ENCODE peak calls at places on chromosomes 2 and 18, in five cellular contexts. One of them, this sample, is unnamed.

GRCh38 chr18:27564066-27564465 is 379.0 kb upstream of the CHST9 start:
- ATAC-seq in IMR-90: no peak
- ATAC-seq in GM12878: no peak
- ATAC-seq in body of pancreas: no peak
- ATAC-seq in heart left ventricle: peak
- ATAC-seq in this sample: no peak

GRCh38 chr2:176105727-176106635 is 1.1 kb upstream of the HOXD11 start:
- ATAC-seq in IMR-90: no peak
- ATAC-seq in GM12878: no peak
- ATAC-seq in body of pancreas: no peak
- ATAC-seq in heart left ventricle: no peak
- ATAC-seq in this sample: no peak

GRCh38 chr18:32488078-32488477 is 17.4 kb upstream of the GAREM1 start:
- ATAC-seq in IMR-90: no peak
- ATAC-seq in GM12878: no peak
- ATAC-seq in body of pancreas: no peak
- ATAC-seq in heart left ventricle: no peak
- ATAC-seq in this sample: no peak

GRCh38 chr18:76932026-76932819 is 109.9 kb downstream of the ZNF236 start:
- ATAC-seq in IMR-90: peak
- ATAC-seq in GM12878: no peak
- ATAC-seq in body of pancreas: no peak
- ATAC-seq in heart left ventricle: peak
- ATAC-seq in this sample: no peak

GRCh38 chr18:3139406-3139805 is 80.4 kb downstream of the MYOM1 start:
- ATAC-seq in IMR-90: no peak
- ATAC-seq in GM12878: no peak
- ATAC-seq in body of pancreas: no peak
- ATAC-seq in heart left ventricle: peak
- ATAC-seq in this sample: no peak

GRCh38 chr2:177665948-177666347 is 273.4 kb downstream of the AGPS start:
- ATAC-seq in IMR-90: no peak
- ATAC-seq in GM12878: no peak
- ATAC-seq in body of pancreas: no peak
- ATAC-seq in heart left ventricle: no peak
- ATAC-seq in this sample: no peak

GRCh38 chr2:239298126-239298804 is 102.6 kb downstream of the HDAC4 start:
- ATAC-seq in IMR-90: no peak
- ATAC-seq in GM12878: peak
- ATAC-seq in body of pancreas: no peak
- ATAC-seq in heart left ventricle: no peak
- ATAC-seq in this sample: peak

GRCh38 chr2:181052523-181052891 is 72.1 kb downstream of the UBE2E3 start:
- ATAC-seq in IMR-90: no peak
- ATAC-seq in GM12878: peak
- ATAC-seq in body of pancreas: no peak
- ATAC-seq in heart left ventricle: no peak
- ATAC-seq in this sample: no peak

GRCh38 chr2:237724811-237725478 is 73.6 kb upstream of the RBM44 start:
- ATAC-seq in IMR-90: no peak
- ATAC-seq in GM12878: no peak
- ATAC-seq in body of pancreas: peak
- ATAC-seq in heart left ventricle: no peak
- ATAC-seq in this sample: no peak

GRCh38 chr18:70384181-70384790 is 95.4 kb downstream of the SOCS6 start:
- ATAC-seq in IMR-90: peak
- ATAC-seq in GM12878: no peak
- ATAC-seq in body of pancreas: no peak
- ATAC-seq in heart left ventricle: no peak
- ATAC-seq in this sample: no peak

GRCh38 chr18:59629894-59630293 is 67.3 kb downstream of the CCBE1 start:
- ATAC-seq in IMR-90: no peak
- ATAC-seq in GM12878: no peak
- ATAC-seq in body of pancreas: peak
- ATAC-seq in heart left ventricle: peak
- ATAC-seq in this sample: no peak

GRCh38 chr2:202574541-202574940 is 60.2 kb upstream of the FAM117B start:
- ATAC-seq in IMR-90: no peak
- ATAC-seq in GM12878: no peak
- ATAC-seq in body of pancreas: no peak
- ATAC-seq in heart left ventricle: no peak
- ATAC-seq in this sample: no peak

GRCh38 chr2:68317971-68318685 is 1.6 kb downstream of the CNRIP1 start:
- ATAC-seq in IMR-90: no peak
- ATAC-seq in GM12878: no peak
- ATAC-seq in body of pancreas: no peak
- ATAC-seq in heart left ventricle: peak
- ATAC-seq in this sample: peak

GRCh38 chr18:22434973-22435608 is 17.4 kb upstream of the CTAGE1 start:
- ATAC-seq in IMR-90: peak
- ATAC-seq in GM12878: no peak
- ATAC-seq in body of pancreas: no peak
- ATAC-seq in heart left ventricle: no peak
- ATAC-seq in this sample: no peak

GRCh38 chr2:174789001-174789400 is 24.7 kb upstream of the CHRNA1 start:
- ATAC-seq in IMR-90: no peak
- ATAC-seq in GM12878: no peak
- ATAC-seq in body of pancreas: no peak
- ATAC-seq in heart left ventricle: no peak
- ATAC-seq in this sample: no peak

GRCh38 chr2:161981679-161982300 is 92.2 kb downstream of the DPP4 start:
- ATAC-seq in IMR-90: no peak
- ATAC-seq in GM12878: no peak
- ATAC-seq in body of pancreas: no peak
- ATAC-seq in heart left ventricle: no peak
- ATAC-seq in this sample: no peak

GRCh38 chr2:218988164-218988563 is 3.2 kb upstream of the FEV start:
- ATAC-seq in IMR-90: no peak
- ATAC-seq in GM12878: no peak
- ATAC-seq in body of pancreas: no peak
- ATAC-seq in heart left ventricle: no peak
- ATAC-seq in this sample: no peak

GRCh38 chr18:78645216-78645615 is 334.4 kb upstream of the SALL3 start:
- ATAC-seq in IMR-90: no peak
- ATAC-seq in GM12878: no peak
- ATAC-seq in body of pancreas: no peak
- ATAC-seq in heart left ventricle: no peak
- ATAC-seq in this sample: no peak

GRCh38 chr2:9735335-9735734 is 104.5 kb upstream of the YWHAQ start:
- ATAC-seq in IMR-90: no peak
- ATAC-seq in GM12878: no peak
- ATAC-seq in body of pancreas: no peak
- ATAC-seq in heart left ventricle: no peak
- ATAC-seq in this sample: no peak

GRCh38 chr2:179915395-179915992 is 54.1 kb upstream of the ZNF385B start:
- ATAC-seq in IMR-90: no peak
- ATAC-seq in GM12878: no peak
- ATAC-seq in body of pancreas: no peak
- ATAC-seq in heart left ventricle: no peak
- ATAC-seq in this sample: no peak

GRCh38 chr2:31331156-31331555 is 83.4 kb downstream of the XDH start:
- ATAC-seq in IMR-90: no peak
- ATAC-seq in GM12878: no peak
- ATAC-seq in body of pancreas: no peak
- ATAC-seq in heart left ventricle: no peak
- ATAC-seq in this sample: no peak

GRCh38 chr2:157751462-157752058 is 122.9 kb upstream of the ACVR1C start:
- ATAC-seq in IMR-90: no peak
- ATAC-seq in GM12878: peak
- ATAC-seq in body of pancreas: peak
- ATAC-seq in heart left ventricle: peak
- ATAC-seq in this sample: no peak

GRCh38 chr2:200843993-200844948 is 20.2 kb downstream of the CLK1 start:
- ATAC-seq in IMR-90: no peak
- ATAC-seq in GM12878: no peak
- ATAC-seq in body of pancreas: no peak
- ATAC-seq in heart left ventricle: no peak
- ATAC-seq in this sample: no peak

GRCh38 chr2:168178520-168178919 is 68.9 kb downstream of the STK39 start:
- ATAC-seq in IMR-90: no peak
- ATAC-seq in GM12878: no peak
- ATAC-seq in body of pancreas: no peak
- ATAC-seq in heart left ventricle: no peak
- ATAC-seq in this sample: no peak

GRCh38 chr18:77374106-77374505 is 124.5 kb downstream of the GALR1 start:
- ATAC-seq in IMR-90: no peak
- ATAC-seq in GM12878: no peak
- ATAC-seq in body of pancreas: no peak
- ATAC-seq in heart left ventricle: no peak
- ATAC-seq in this sample: peak

GRCh38 chr2:173966274-173967098 is 1.3 kb upstream of the SP3 start:
- ATAC-seq in IMR-90: no peak
- ATAC-seq in GM12878: no peak
- ATAC-seq in body of pancreas: no peak
- ATAC-seq in heart left ventricle: no peak
- ATAC-seq in this sample: no peak

GRCh38 chr2:214217599-214217998 is 193.3 kb upstream of the VWC2L start:
- ATAC-seq in IMR-90: no peak
- ATAC-seq in GM12878: no peak
- ATAC-seq in body of pancreas: no peak
- ATAC-seq in heart left ventricle: no peak
- ATAC-seq in this sample: no peak

GRCh38 chr2:121088251-121089004 is 196.6 kb downstream of the TFCP2L1 start:
- ATAC-seq in IMR-90: peak
- ATAC-seq in GM12878: no peak
- ATAC-seq in body of pancreas: peak
- ATAC-seq in heart left ventricle: peak
- ATAC-seq in this sample: peak

GRCh38 chr2:197259470-197259999 is 51.0 kb downstream of the ANKRD44 start:
- ATAC-seq in IMR-90: no peak
- ATAC-seq in GM12878: peak
- ATAC-seq in body of pancreas: no peak
- ATAC-seq in heart left ventricle: no peak
- ATAC-seq in this sample: no peak

GRCh38 chr2:170766693-170767092 is 3.5 kb upstream of the ERICH2 start:
- ATAC-seq in IMR-90: no peak
- ATAC-seq in GM12878: no peak
- ATAC-seq in body of pancreas: no peak
- ATAC-seq in heart left ventricle: no peak
- ATAC-seq in this sample: no peak

GRCh38 chr2:170770304-170771048 is at the start of gene ERICH2:
- ATAC-seq in IMR-90: peak
- ATAC-seq in GM12878: peak
- ATAC-seq in body of pancreas: peak
- ATAC-seq in heart left ventricle: peak
- ATAC-seq in this sample: peak

GRCh38 chr2:170772295-170772694 is 2.1 kb downstream of the ERICH2 start:
- ATAC-seq in IMR-90: no peak
- ATAC-seq in GM12878: no peak
- ATAC-seq in body of pancreas: no peak
- ATAC-seq in heart left ventricle: no peak
- ATAC-seq in this sample: no peak

GRCh38 chr2:170771049-170771937 is 1.1 kb downstream of the ERICH2 start:
- ATAC-seq in IMR-90: peak
- ATAC-seq in GM12878: peak
- ATAC-seq in body of pancreas: peak
- ATAC-seq in heart left ventricle: peak
- ATAC-seq in this sample: peak

GRCh38 chr2:170770008-170770303 is 222 bp upstream of the ERICH2 start:
- ATAC-seq in IMR-90: no peak
- ATAC-seq in GM12878: no peak
- ATAC-seq in body of pancreas: no peak
- ATAC-seq in heart left ventricle: no peak
- ATAC-seq in this sample: no peak
- H3K4me3 ChIP-seq in IMR-90: peak
- H3K4me3 ChIP-seq in GM12878: peak
- H3K4me3 ChIP-seq in body of pancreas: peak
- H3K4me3 ChIP-seq in heart left ventricle: peak
- H3K4me3 ChIP-seq in this sample: peak

GRCh38 chr2:12004713-12005112 is 258.3 kb downstream of the LPIN1 start:
- ATAC-seq in IMR-90: no peak
- ATAC-seq in GM12878: no peak
- ATAC-seq in body of pancreas: no peak
- ATAC-seq in heart left ventricle: no peak
- ATAC-seq in this sample: no peak

GRCh38 chr2:11998218-11998617 is 251.8 kb downstream of the LPIN1 start:
- ATAC-seq in IMR-90: peak
- ATAC-seq in GM12878: peak
- ATAC-seq in body of pancreas: no peak
- ATAC-seq in heart left ventricle: no peak
- ATAC-seq in this sample: no peak

GRCh38 chr2:12005886-12006681 is 259.7 kb downstream of the LPIN1 start:
- ATAC-seq in IMR-90: no peak
- ATAC-seq in GM12878: peak
- ATAC-seq in body of pancreas: peak
- ATAC-seq in heart left ventricle: no peak
- ATAC-seq in this sample: no peak

GRCh38 chr2:11998626-11999378 is 252.4 kb downstream of the LPIN1 start:
- ATAC-seq in IMR-90: peak
- ATAC-seq in GM12878: peak
- ATAC-seq in body of pancreas: no peak
- ATAC-seq in heart left ventricle: no peak
- ATAC-seq in this sample: no peak

GRCh38 chr2:12002215-12002614 is 255.8 kb downstream of the LPIN1 start:
- ATAC-seq in IMR-90: no peak
- ATAC-seq in GM12878: no peak
- ATAC-seq in body of pancreas: no peak
- ATAC-seq in heart left ventricle: no peak
- ATAC-seq in this sample: no peak
- H3K27ac ChIP-seq in IMR-90: no peak
- H3K27ac ChIP-seq in GM12878: no peak
- H3K27ac ChIP-seq in body of pancreas: no peak
- H3K27ac ChIP-seq in heart left ventricle: no peak
- H3K27ac ChIP-seq in this sample: no peak

DNA sequence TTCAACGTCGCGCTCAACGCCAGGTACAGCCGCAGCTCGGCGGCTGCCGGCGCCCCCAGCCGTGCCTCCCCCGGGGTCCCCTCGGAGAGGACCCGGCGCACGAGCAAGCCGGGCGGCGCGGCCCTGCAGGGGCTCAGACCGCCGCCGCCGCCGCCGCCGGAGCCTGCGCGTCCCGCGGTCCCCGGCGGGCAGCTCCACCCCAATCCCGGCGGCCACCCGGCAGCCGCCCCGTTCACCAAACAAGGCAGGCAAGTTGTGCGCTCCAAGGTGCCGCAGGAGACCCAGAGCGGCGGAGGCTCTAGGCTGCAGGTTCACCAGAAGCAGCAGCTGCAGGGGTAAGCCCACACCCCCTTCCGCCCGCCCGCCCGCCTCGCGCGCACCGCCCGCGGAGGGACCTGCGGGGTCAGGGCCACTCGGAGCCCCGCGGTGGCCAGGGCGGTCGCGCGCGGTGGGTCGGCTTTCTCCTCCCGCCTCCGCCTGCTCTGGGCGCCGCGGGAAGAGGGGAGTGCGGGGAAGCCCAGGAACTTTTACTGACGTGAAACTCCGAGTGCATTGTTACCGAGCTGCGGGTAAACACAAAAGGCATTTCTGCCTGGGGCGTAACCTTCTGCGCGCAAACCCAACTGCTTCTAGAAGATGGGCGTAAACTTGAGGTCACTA is 861 bp downstream of the LTBP1 start:
- ATAC-seq in IMR-90: peak
- ATAC-seq in GM12878: peak
- ATAC-seq in body of pancreas: peak
- ATAC-seq in heart left ventricle: peak
- ATAC-seq in this sample: peak
- TF ChIP-seq POLR2A in IMR-90: no peak
- TF ChIP-seq POLR2A in GM12878: no peak
- TF ChIP-seq POLR2A in body of pancreas: no peak
- TF ChIP-seq POLR2A in heart left ventricle: peak
- TF ChIP-seq POLR2A in this sample: peak

GRCh38 chr18:9105420-9105819 is 2.9 kb downstream of the NDUFV2 start:
- ATAC-seq in IMR-90: no peak
- ATAC-seq in GM12878: no peak
- ATAC-seq in body of pancreas: no peak
- ATAC-seq in heart left ventricle: no peak
- ATAC-seq in this sample: no peak
- H3K4me3 ChIP-seq in IMR-90: peak
- H3K4me3 ChIP-seq in GM12878: peak
- H3K4me3 ChIP-seq in body of pancreas: no peak
- H3K4me3 ChIP-seq in heart left ventricle: no peak
- H3K4me3 ChIP-seq in this sample: peak